ENCODE peak calls at places on chromosome 14, in four cellular contexts. L, M, T and J are unnamed samples.

GRCh38 chr14:20748439-20748838 is 2.8 kb downstream of the EDDM3A start:
- DNase-seq in L (no peak), M (no peak), T (no peak), J (no peak)

GRCh38 chr14:65555358-65555757 is 142.8 kb downstream of the FUT8 start:
- DNase-seq in L (no peak), T (no peak), M (no peak), J (no peak)

GRCh38 chr14:67137744-67138371 is 51.4 kb upstream of the GARIN2 start:
- DNase-seq in M (peak; percentile 15), L (peak; percentile 1), T (no peak), J (peak; percentile 29)

GRCh38 chr14:37977481-37977880 is 230.2 kb upstream of the SSTR1 start:
- DNase-seq in T (no peak), M (no peak), L (no peak), J (no peak)

GRCh38 chr14:105015905-105016304 is 5.0 kb downstream of the CDCA4 start:
- DNase-seq in T (no peak), L (no peak), M (no peak), J (no peak)

GRCh38 chr14:84493779-84494178 is 1036.2 kb upstream of the FLRT2 start:
- DNase-seq in L (no peak), M (no peak), T (no peak), J (peak; percentile 7)

GRCh38 chr14:93214598-93214997 is 7.5 kb downstream of the UBR7 start:
- DNase-seq in L (no peak), T (no peak), M (no peak), J (no peak)

GRCh38 chr14:91509083-91509877 is 830 bp downstream of the PPP4R3A start:
- DNase-seq in T (peak; percentile 13), M (peak; percentile 16), L (peak; percentile 7), J (no peak)

GRCh38 chr14:95034806-95035205 is 122.5 kb downstream of the DICER1 start:
- DNase-seq in M (no peak), T (no peak), L (no peak), J (no peak)

GRCh38 chr14:26255213-26255612 is 342.6 kb downstream of the NOVA1 start:
- DNase-seq in M (peak; percentile 58), L (peak; percentile 0), T (no peak), J (peak; percentile 0)

GRCh38 chr14:68784995-68785816 is 7.7 kb downstream of the ZFP36L1 start:
- DNase-seq in M (peak; percentile 73), L (peak; percentile 88), T (no peak), J (peak; percentile 88)

GRCh38 chr14:58814476-58814875 is 176.7 kb downstream of the DACT1 start:
- DNase-seq in L (no peak), M (no peak), T (no peak), J (no peak)

GRCh38 chr14:36161781-36162180 is 14.7 kb downstream of the PTCSC3 start:
- DNase-seq in M (no peak), L (no peak), T (no peak), J (no peak)

GRCh38 chr14:89378119-89378518 is 38.9 kb downstream of the FOXN3 start:
- DNase-seq in T (no peak), M (no peak), L (no peak), J (no peak)

GRCh38 chr14:104532191-104532555 is 47.4 kb upstream of the C14orf180 start:
- DNase-seq in M (no peak), L (no peak), T (no peak), J (no peak)

GRCh38 chr14:91389173-91389572 is 28.4 kb downstream of the CCDC88C start:
- DNase-seq in T (no peak), L (no peak), M (no peak), J (no peak)

GRCh38 chr14:79781882-79782281 is 429.4 kb downstream of the DIO2 start:
- DNase-seq in L (no peak), M (no peak), T (no peak), J (peak; percentile 8)

GRCh38 chr14:92503756-92504491 is 9.7 kb upstream of the RIN3 start:
- DNase-seq in M (peak; percentile 79), T (no peak), L (peak; percentile 88), J (peak; percentile 90)

GRCh38 chr14:66662374-66662773 is 154.4 kb downstream of the GPHN start:
- DNase-seq in L (no peak), M (no peak), T (no peak), J (no peak)

GRCh38 chr14:68619805-68620574 is 172.9 kb downstream of the ZFP36L1 start:
- DNase-seq in T (no peak), M (no peak), L (peak; percentile 75), J (peak; percentile 58)

GRCh38 chr14:36827861-36828260 is 166.2 kb downstream of the PAX9 start:
- DNase-seq in M (no peak), L (no peak), T (no peak), J (no peak)

DNA sequence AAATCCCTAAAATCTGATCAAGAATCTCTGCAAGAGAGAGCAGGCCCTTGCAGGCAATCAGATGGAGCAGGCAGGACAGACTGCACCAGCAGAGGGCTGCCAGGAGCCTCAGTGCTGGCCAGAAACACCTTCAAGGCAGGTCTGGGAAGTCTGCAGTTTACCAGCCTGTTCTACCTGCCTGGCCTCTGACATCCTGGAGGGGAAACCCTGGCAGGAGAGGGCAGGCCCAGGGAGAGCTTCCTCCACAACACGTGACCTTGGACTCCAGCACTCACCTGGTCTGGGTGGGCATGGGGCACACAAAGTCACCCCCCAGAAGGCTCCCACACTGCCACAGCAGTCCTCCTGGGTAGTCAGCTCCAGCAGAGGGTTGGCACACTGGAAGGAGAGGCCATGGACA is 56.0 kb downstream of the ISCA2 start:
- DNase-seq in M (peak; percentile 34), L (no peak), T (no peak), J (no peak)
- TF ChIP-seq CTCF in M (peak; percentile 53), L (peak; percentile 50), T (no peak), J (peak; percentile 64)

GRCh38 chr14:106848330-106849121 is 1322.1 kb downstream of the TMEM121 start:
- DNase-seq in L (no peak), M (no peak), T (no peak), J (no peak)
- TF ChIP-seq CTCF in L (no peak), M (no peak), T (no peak), J (peak; percentile 18)

GRCh38 chr14:74204481-74204880 is 34.8 kb upstream of the VSX2 start:
- DNase-seq in T (no peak), M (no peak), L (no peak), J (no peak)

GRCh38 chr14:74203546-74203945 is 35.7 kb upstream of the VSX2 start:
- DNase-seq in M (no peak), L (no peak), T (no peak), J (no peak)

GRCh38 chr14:74211945-74212580 is 27.2 kb upstream of the VSX2 start:
- DNase-seq in T (no peak), L (no peak), M (peak; percentile 43), J (no peak)

GRCh38 chr14:74202113-74202512 is 37.1 kb upstream of the VSX2 start:
- DNase-seq in L (no peak), T (no peak), M (no peak), J (no peak)

GRCh38 chr14:74207943-74208342 is 31.3 kb upstream of the VSX2 start:
- DNase-seq in T (no peak), M (no peak), L (no peak), J (no peak)
- TF ChIP-seq CTCF in T (no peak), M (peak; percentile 17), L (no peak), J (peak; percentile 61)

DNA sequence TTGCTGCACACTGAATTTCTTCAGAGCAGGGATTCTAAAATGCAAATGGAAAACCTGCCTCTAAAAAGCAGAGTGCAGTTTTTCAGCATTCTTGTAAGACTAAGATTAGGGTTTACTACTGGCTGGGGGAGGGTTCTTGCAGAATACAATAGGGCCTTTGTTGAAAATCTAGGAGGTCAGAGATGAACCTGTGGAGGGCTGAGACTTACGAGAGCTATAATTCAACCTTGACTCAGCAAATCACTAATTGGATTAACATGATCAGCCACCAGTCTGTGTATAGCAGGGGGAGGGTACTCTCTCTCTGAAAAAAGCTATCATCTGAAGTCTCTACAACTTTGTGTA is 92.6 kb upstream of the HIF1A start:
- DNase-seq in T (no peak), L (no peak), M (no peak), J (no peak)
- TF ChIP-seq CTCF in T (no peak), L (no peak), M (no peak), J (no peak)

GRCh38 chr14:29489911-29490310 is 437.7 kb downstream of the PRKD1 start:
- DNase-seq in M (no peak), T (no peak), L (no peak), J (no peak)

GRCh38 chr14:29486132-29486531 is 441.5 kb downstream of the PRKD1 start:
- DNase-seq in M (peak; percentile 27), L (peak; percentile 51), T (no peak), J (peak; percentile 11)
- TF ChIP-seq CTCF in M (peak; percentile 26), L (no peak), T (no peak), J (peak; percentile 35)

DNA sequence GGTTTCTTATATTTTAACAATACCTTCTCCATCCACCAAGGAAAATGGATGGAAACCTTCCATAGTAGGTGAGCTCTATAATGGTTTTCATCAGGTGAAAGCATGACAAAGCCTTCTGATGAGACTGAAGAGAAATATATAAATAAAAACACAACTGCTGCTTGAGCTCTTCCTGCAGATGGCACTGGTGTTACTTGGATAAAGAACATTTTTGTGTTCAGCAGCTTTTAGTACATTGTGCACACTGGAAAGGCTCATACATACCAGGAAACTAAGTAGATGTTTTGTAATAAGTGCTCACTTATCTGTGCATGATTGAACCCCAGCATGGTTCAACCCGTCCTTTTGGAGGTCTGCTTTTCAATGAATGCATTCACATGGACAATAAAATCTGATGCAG is 357.3 kb upstream of the MIS18BP1 start:
- DNase-seq in L (no peak), M (no peak), T (no peak), J (peak; percentile 7)
- TF ChIP-seq CTCF in L (no peak), M (no peak), T (no peak), J (peak; percentile 42)

GRCh38 chr14:101506921-101507300 is 54.4 kb upstream of the DIO3 start:
- DNase-seq in T (no peak), L (no peak), M (no peak), J (no peak)
- TF ChIP-seq CTCF in T (no peak), L (no peak), M (no peak), J (no peak)

DNA sequence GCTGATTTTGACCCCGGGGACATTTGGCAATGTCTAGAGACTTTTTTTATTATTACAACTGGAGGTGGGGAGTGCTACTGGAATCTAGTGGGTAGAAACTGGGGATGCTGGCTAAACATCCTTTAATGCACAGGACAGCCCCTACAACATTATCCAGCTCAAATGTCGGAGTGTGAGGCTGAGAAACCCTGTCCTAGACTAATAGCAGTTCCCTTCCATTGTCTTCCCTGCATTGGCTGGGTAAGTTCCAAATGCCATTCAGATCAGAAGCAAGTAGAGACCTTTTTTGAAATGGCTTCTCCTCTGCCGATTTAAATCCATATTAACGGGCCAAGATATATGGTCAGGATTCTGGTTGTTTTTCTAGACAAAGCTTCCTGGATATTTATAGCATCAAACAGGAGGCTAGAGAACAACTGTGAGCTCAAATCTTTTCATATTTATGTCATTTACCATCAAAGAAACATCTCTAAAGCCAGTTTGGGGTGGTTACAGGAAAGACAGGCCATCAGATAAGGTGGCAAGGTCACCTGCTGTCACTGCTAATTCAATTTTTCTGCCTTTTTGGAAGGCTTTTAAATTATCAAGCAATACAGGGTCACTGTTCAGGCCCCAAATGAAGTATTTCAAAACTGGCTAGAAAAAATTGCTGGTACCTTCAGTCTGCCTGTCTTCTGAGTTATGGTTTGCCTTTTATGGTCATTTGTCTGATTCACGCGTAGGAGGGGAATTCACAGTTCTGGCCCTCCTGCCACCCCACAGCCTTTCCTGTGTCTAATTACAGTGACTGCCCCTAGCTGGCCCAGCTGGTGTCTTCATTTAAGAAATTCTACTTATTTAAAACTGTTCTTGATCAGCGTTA is 20.1 kb upstream of the AKAP5 start:
- DNase-seq in T (no peak), L (peak; percentile 57), M (peak; percentile 67), J (no peak)
- TF ChIP-seq CTCF in T (no peak), L (no peak), M (no peak), J (no peak)

GRCh38 chr14:22265319-22266140 is 323.5 kb downstream of the DAD1 start:
- DNase-seq in L (no peak), M (no peak), T (no peak), J (no peak)
- TF ChIP-seq CTCF in L (no peak), M (no peak), T (no peak), J (peak; percentile 21)